ENCODE peak calls at places on chromosomes 11 and 22, in five cellular contexts. H is hippocampal formation; P is stimulated activated CD4-positive, alpha-beta T cell treated with anti-CD3 and anti-CD28 coated beads, Interleukin-1b, Interleukin-23, amount 100 ng/mL, for 1 hour; E is body of pancreas; U is AG20443. R is an unnamed sample.

GRCh38 chr22:32106930-32107329 is 52.2 kb downstream of the C22orf42 start:
- DNase-seq in P (no peak), H (no peak), U (peak), E (no peak), R (no peak)

GRCh38 chr11:126914941-126915340 is 85.6 kb downstream of the KIRREL3 start:
- DNase-seq in U (peak), P (no peak), E (no peak), H (no peak), R (peak)

GRCh38 chr11:70364745-70365535 is 33.4 kb upstream of the CTTN start:
- DNase-seq in U (no peak), E (no peak), P (peak), H (no peak), R (no peak)

GRCh38 chr11:16881074-16881709 is 133.0 kb downstream of the PLEKHA7 start:
- DNase-seq in U (peak), P (no peak), E (peak), H (no peak), R (peak)

GRCh38 chr11:48037709-48038468 is 57.5 kb downstream of the PTPRJ start:
- DNase-seq in E (no peak), H (no peak), P (no peak), U (no peak), R (no peak)

GRCh38 chr11:112005422-112006094 is 19.6 kb upstream of the DLAT start:
- DNase-seq in U (no peak), P (no peak), E (no peak), H (no peak), R (no peak)

GRCh38 chr11:44733877-44734276 is 7.1 kb downstream of the TSPAN18 start:
- DNase-seq in P (no peak), U (no peak), H (no peak), E (no peak), R (no peak)

GRCh38 chr11:11334607-11335006 is 18.4 kb downstream of the CSNK2A3 start:
- DNase-seq in E (no peak), P (no peak), U (no peak), H (no peak), R (no peak)

GRCh38 chr22:20437253-20438065 is at the start of gene SCARF2:
- DNase-seq in E (peak), U (peak), H (no peak), P (no peak), R (peak)

GRCh38 chr11:84719935-84720577 is 907.1 kb downstream of the DLG2 start:
- DNase-seq in P (no peak), H (no peak), E (peak), U (peak), R (no peak)

GRCh38 chr22:26612652-26613051 is 5.2 kb downstream of the CRYBB1 start:
- DNase-seq in E (no peak), U (no peak), P (no peak), H (no peak), R (no peak)

GRCh38 chr22:35556666-35557065 is 16.0 kb downstream of the RASD2 start:
- DNase-seq in U (no peak), P (no peak), E (no peak), H (no peak), R (no peak)

GRCh38 chr11:69370984-69371709 is 77.2 kb downstream of the MYEOV start:
- DNase-seq in E (no peak), P (no peak), H (no peak), U (no peak), R (no peak)

GRCh38 chr22:44537016-44537936 is 39.2 kb upstream of the RTL6 start:
- DNase-seq in P (no peak), E (no peak), U (no peak), H (no peak), R (peak)

GRCh38 chr11:69299572-69299971 is 5.6 kb downstream of the MYEOV start:
- DNase-seq in H (no peak), E (no peak), U (no peak), P (no peak), R (no peak)

GRCh38 chr11:112780351-112781043 is 180.7 kb upstream of the NCAM1 start:
- DNase-seq in H (no peak), E (no peak), U (peak), P (no peak), R (peak)

GRCh38 chr11:118417801-118418200 is 16.4 kb downstream of the ATP5MG start:
- DNase-seq in E (no peak), U (no peak), H (no peak), P (no peak), R (no peak)

GRCh38 chr11:36037031-36037430 is 93.2 kb downstream of the LDLRAD3 start:
- DNase-seq in H (no peak), E (peak), U (no peak), P (no peak), R (peak)

GRCh38 chr22:24435861-24436351 is 8.5 kb downstream of the ADORA2A start:
- DNase-seq in E (no peak), H (no peak), U (peak), P (no peak), R (peak)

GRCh38 chr11:134630896-134631295 is 218.9 kb upstream of the B3GAT1 start:
- DNase-seq in H (no peak), P (no peak), U (no peak), E (no peak), R (no peak)

GRCh38 chr22:48594016-48594756 is 1233.5 kb downstream of the BRD1 start:
- DNase-seq in P (no peak), H (no peak), U (no peak), E (no peak), R (no peak)

GRCh38 chr11:6979365-6979764 is 40.8 kb downstream of the ZNF214 start:
- DNase-seq in E (no peak), P (no peak), U (peak), H (no peak), R (peak)

GRCh38 chr11:72778535-72779494 is 15.0 kb downstream of the STARD10 start:
- DNase-seq in H (no peak), E (peak), P (no peak), U (no peak), R (no peak)

GRCh38 chr22:39068033-39068785 is 8.9 kb upstream of the APOBEC3G start:
- DNase-seq in E (no peak), H (no peak), U (no peak), P (no peak), R (no peak)

GRCh38 chr11:27409060-27409459 is 46.0 kb upstream of the CCDC34 start:
- DNase-seq in U (no peak), H (no peak), P (no peak), E (no peak), R (no peak)

R was measured in AG10803.